ENCODE peak calls at places on chromosome 1, in four cellular contexts. P is H1, S is HepG2, A is GM12878. M is an unnamed sample.

GRCh38 chr1:167713330-167714081 is 8.3 kb upstream of the MPZL1 start:
- DNase-seq in P (no peak), S (no peak), A (no peak), M (peak; percentile 51)

GRCh38 chr1:83692524-83693336 is 306.2 kb downstream of the TTLL7 start:
- DNase-seq in S (peak; percentile 1), P (peak; percentile 65), A (peak; percentile 9), M (peak; percentile 55)

GRCh38 chr1:14678011-14678638 is 79.6 kb downstream of the KAZN start:
- DNase-seq in A (no peak), S (no peak), P (no peak), M (no peak)

GRCh38 chr1:93779540-93780121 is 98.0 kb upstream of the BCAR3 start:
- DNase-seq in S (no peak), A (no peak), P (peak; percentile 36), M (no peak)

GRCh38 chr1:60716472-60716871 is 365.9 kb upstream of the NFIA start:
- DNase-seq in P (no peak), A (no peak), S (no peak), M (no peak)

GRCh38 chr1:159869173-159869572 is 6.7 kb upstream of the VSIG8 start:
- DNase-seq in A (no peak), P (no peak), S (no peak), M (no peak)

GRCh38 chr1:1617925-1618324 is 2.6 kb downstream of the MIB2 start:
- DNase-seq in P (no peak), A (no peak), S (no peak), M (no peak)

GRCh38 chr1:203169770-203170520 is 5.7 kb downstream of the MYBPH start:
- DNase-seq in P (no peak), A (no peak), S (no peak), M (no peak)

GRCh38 chr1:154081386-154082126 is 73.3 kb downstream of the NUP210L start:
- DNase-seq in P (no peak), S (no peak), A (no peak), M (no peak)

GRCh38 chr1:225694151-225694603 is 41.3 kb upstream of the ENAH start:
- DNase-seq in P (no peak), A (no peak), S (peak; percentile 98), M (peak; percentile 72)

GRCh38 chr1:31585736-31586365 is 9.5 kb downstream of the TINAGL1 start:
- DNase-seq in S (no peak), A (no peak), P (no peak), M (no peak)

GRCh38 chr1:117000142-117000541 is 1.4 kb upstream of the CD101 start:
- DNase-seq in A (no peak), S (no peak), P (no peak), M (no peak)

GRCh38 chr1:220527279-220528048 is 472 bp upstream of the MARK1 start:
- DNase-seq in P (no peak), S (no peak), A (no peak), M (peak; percentile 52)
- TF ChIP-seq TCF12 in P (no peak), S (no peak), A (no peak), M (no peak)

GRCh38 chr1:150268342-150268705 is 492 bp downstream of the APH1A start:
- DNase-seq in P (no peak), S (no peak), A (no peak), M (peak; percentile 43)
- TF ChIP-seq TCF12 in P (no peak), S (no peak), A (no peak), M (no peak)

DNA sequence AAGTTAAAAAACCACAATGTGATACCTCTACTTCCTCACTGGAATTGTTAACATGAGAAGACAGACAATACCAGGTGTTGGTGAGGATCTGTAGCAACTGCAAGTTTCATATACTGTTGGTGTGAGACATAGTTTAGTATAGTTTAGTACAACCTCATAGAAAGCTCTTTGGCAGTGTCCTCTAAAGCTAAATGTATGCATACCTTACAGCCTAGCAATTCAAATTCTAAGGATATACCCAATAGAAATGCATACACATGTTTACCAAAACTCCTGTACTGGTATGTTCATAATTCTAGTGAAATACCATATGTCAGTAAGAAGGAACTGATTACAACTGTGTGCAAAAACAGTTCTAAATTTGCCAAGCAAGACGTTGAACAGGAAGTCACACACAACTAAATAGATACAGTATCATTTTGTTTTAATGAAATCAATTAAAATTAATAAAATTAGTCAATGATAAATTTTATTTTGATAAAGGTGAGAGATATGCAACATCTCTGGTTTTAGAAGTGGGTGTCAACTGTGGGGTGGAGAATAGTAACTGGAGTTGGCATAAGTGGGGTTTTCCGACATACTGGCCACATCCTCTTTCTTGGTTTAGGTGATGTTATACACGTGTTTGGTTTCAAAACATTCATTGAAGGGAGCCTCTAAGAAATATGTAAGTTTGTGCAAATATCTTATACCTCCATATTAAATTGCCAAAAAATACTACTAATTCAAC is 450.7 kb downstream of the PTPRC start:
- DNase-seq in P (no peak), A (peak; percentile 60), S (no peak), M (no peak)
- TF ChIP-seq TCF12 in P (no peak), A (no peak), S (no peak), M (no peak)

DNA sequence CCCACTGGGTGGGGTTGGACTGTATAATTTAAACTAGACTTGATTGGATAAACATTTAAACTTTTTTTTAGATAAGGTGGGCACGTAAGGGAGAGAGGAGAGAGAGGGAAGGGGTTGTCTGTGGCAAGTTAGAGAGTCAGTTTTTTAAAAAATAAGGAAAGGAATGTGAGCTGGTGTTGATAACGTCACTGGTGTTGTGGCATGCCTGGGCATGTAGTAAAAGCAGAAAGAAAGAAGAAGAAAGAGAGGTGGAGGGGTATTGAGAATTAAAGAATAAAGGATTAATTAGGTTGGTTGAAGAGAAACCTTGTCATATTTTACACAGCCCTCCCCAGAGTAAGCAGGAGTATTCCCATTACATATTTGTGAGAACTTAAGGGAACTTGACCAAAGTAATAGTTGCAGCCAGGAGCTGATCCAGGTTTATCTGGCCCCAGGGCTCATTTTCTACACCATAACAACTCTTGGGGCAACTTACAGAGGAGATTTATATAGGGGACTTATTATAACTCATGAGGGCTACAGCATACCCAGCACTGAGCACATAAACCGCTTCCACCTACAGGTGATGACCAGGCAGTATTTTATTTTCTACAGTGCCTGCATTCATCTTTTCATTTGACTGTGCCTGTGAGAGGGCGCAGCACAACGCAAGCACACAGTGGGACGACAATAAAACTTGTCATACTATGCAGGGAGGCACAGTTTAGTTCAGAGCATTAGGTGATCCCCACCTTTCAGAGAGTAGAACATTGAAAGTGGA is 70.2 kb downstream of the CCDC30 start:
- DNase-seq in A (no peak), S (no peak), P (no peak), M (no peak)
- TF ChIP-seq TCF12 in A (no peak), S (no peak), P (no peak), M (no peak)

M was measured in SK-N-SH.